ENCODE peak calls at places on chromosomes 4 and X, in four cellular contexts. Q, Z, O and M are unnamed samples. For H3K4me1, the result is how much of the 10 kb centered on the place peaks cover.

GRCh38 chr4:141207971-141208370 is 12.7 kb upstream of the ZNF330 start:
- DNase-seq in Q (no peak), Z (no peak), O (no peak), M (no peak)

GRCh38 chr4:128130621-128131020 is 69.5 kb downstream of the LARP1B start:
- DNase-seq in Q (no peak), Z (no peak), O (no peak), M (no peak)

GRCh38 chrX:134931550-134931949 is 59.2 kb upstream of the SMIM10 start:
- DNase-seq in Q (no peak), Z (no peak), O (no peak), M (no peak)

GRCh38 chr4:123986268-123986798 is 589.7 kb downstream of the SPRY1 start:
- DNase-seq in Q (no peak), Z (no peak), O (no peak), M (peak)

GRCh38 chr4:23952258-23952657 is 62.4 kb upstream of the PPARGC1A start:
- DNase-seq in Q (no peak), Z (no peak), O (no peak), M (no peak)

GRCh38 chrX:153554519-153555167 is 37.2 kb downstream of the ATP2B3 start:
- DNase-seq in Q (peak), Z (peak), O (peak), M (peak)

GRCh38 chrX:153351981-153352380 is 18.0 kb downstream of the ZNF275 start:
- DNase-seq in Q (no peak), Z (no peak), O (no peak), M (no peak)

GRCh38 chrX:150680974-150681373 is 12.2 kb upstream of the MTMR1 start:
- DNase-seq in Q (peak), Z (peak), O (peak), M (no peak)

GRCh38 chr4:17163156-17163555 is 264.7 kb upstream of the LDB2 start:
- DNase-seq in Q (no peak), Z (no peak), O (no peak), M (no peak)

GRCh38 chrX:55582447-55582846 is 40.8 kb upstream of the FOXR2 start:
- DNase-seq in Q (no peak), Z (no peak), O (no peak), M (no peak)

DNA sequence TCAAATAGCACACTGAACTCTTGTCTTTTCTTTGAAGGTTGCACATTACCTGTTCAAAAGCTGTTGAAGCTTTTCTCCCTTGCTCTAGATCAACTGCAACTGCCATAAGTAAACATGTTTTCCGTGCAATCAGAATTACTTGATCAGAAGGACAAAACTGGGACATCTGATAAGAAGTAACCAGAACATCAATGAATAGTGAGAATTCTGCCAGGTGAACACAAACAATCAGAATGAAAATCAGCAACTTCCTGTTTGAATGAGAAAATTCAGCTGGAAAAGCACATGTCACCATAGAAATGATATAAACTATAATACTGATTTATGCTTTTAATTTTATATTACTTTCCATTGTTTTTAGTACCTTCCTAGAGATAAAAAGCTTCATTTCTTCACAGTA is 160.7 kb downstream of the DLG3 start:
- DNase-seq in Q (no peak), Z (no peak), O (no peak), M (no peak)
- H3K4me1 ChIP-seq in Q (under half), Z (under half), O (under half), M (under half)

DNA sequence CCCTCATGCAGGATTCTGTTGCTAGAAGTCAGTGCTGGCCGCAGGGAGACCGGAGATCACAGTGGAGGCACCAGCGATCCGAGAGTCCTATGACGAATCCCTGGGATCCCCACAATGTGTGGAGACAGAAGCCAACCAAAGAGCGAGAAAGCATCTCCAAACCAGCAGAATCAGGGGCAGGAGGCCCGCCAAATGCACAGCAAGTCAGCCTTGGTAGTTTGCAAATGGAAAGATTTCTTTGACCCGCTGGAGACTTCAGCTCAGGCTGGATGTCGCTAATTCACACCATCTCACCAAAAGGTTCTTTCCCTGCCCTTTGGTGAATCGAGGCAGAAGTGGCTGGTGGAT is 505 bp upstream of the PKD2 start:
- DNase-seq in Q (no peak), Z (no peak), O (peak), M (no peak)
- H3K9ac ChIP-seq in Q (peak), Z (peak), O (no peak), M (peak)

GRCh38 chr4:74934822-74935326 is 2.0 kb downstream of the PARM1 start:
- DNase-seq in Q (no peak), Z (no peak), O (no peak), M (no peak)
- H3K4me3 ChIP-seq in Q (no peak), Z (peak), O (peak), M (peak)

GRCh38 chr4:7806724-7807123 is 132.9 kb downstream of the AFAP1 start:
- DNase-seq in Q (no peak), Z (no peak), O (no peak), M (no peak)
- H3K4me1 ChIP-seq in Q (under half), Z (under half), O (under half), M (half or more)